ENCODE peak calls at places on chromosomes 4 and X, in ten cellular contexts. P, T, O, F, W, E, D, Q, U and K are unnamed samples.

GRCh38 chr4:65893957-65894755 is 223.9 kb upstream of the EPHA5 start:
- DNase-seq in D (no peak), P (no peak), T (peak), O (no peak), F (no peak), W (no peak), E (no peak), U (no peak), Q (no peak), K (no peak)

GRCh38 chr4:3532714-3533336 is 603 bp upstream of the LRPAP1 start:
- DNase-seq in T (no peak), O (no peak), P (no peak), W (no peak), D (no peak), F (no peak), Q (peak), E (peak), U (no peak), K (no peak)

GRCh38 chrX:139203681-139204575 is 326.6 kb upstream of the F9 start:
- DNase-seq in F (no peak), E (peak), Q (no peak), O (no peak), P (no peak), T (no peak), D (no peak), U (no peak), W (no peak), K (no peak)

GRCh38 chr4:137417676-137418075 is 114.6 kb downstream of the PCDH18 start:
- DNase-seq in T (no peak), W (no peak), Q (no peak), F (no peak), O (no peak), D (peak), E (no peak), U (no peak), P (no peak), K (peak)

GRCh38 chr4:165966833-165967232 is 93.8 kb downstream of the TLL1 start:
- DNase-seq in Q (no peak), E (no peak), W (no peak), F (no peak), P (no peak), T (no peak), D (no peak), O (no peak), U (no peak), K (no peak)

GRCh38 chr4:24842356-24842755 is 47.0 kb downstream of the SOD3 start:
- DNase-seq in F (no peak), D (no peak), U (no peak), E (no peak), Q (peak), P (no peak), W (no peak), O (no peak), T (no peak), K (no peak)

GRCh38 chr4:54525602-54526001 is 132.2 kb upstream of the KIT start:
- DNase-seq in Q (no peak), W (peak), U (no peak), D (peak), T (peak), F (no peak), O (no peak), E (no peak), P (no peak), K (no peak)

GRCh38 chr4:86449746-86450145 is 89.9 kb upstream of the MAPK10 start:
- DNase-seq in Q (no peak), O (no peak), U (no peak), T (no peak), W (no peak), F (no peak), E (no peak), D (no peak), P (no peak), K (no peak)

GRCh38 chr4:5338511-5338910 is 287.2 kb downstream of the STK32B start:
- DNase-seq in W (no peak), Q (no peak), P (no peak), E (no peak), T (no peak), D (no peak), F (no peak), O (no peak), U (no peak), K (no peak)

GRCh38 chrX:121854614-121854911 is 807.2 kb downstream of the GLUD2 start:
- DNase-seq in W (no peak), U (no peak), P (no peak), F (no peak), D (no peak), O (no peak), E (no peak), Q (no peak), T (no peak), K (no peak)

GRCh38 chrX:74925210-74926088 is at the start of gene NEXMIF:
- DNase-seq in P (peak), D (no peak), U (peak), F (no peak), Q (peak), O (no peak), W (no peak), E (no peak), T (peak), K (no peak)

GRCh38 chr4:152106113-152106763 is 345.4 kb upstream of the GATB start:
- DNase-seq in O (no peak), W (peak), F (peak), D (peak), E (peak), U (no peak), P (peak), T (peak), Q (peak), K (peak)

GRCh38 chrX:103343105-103343504 is 13.1 kb downstream of the TCEAL7 start:
- DNase-seq in P (no peak), O (no peak), W (no peak), U (peak), T (peak), F (no peak), Q (peak), D (no peak), E (no peak), K (no peak)

GRCh38 chrX:10011991-10012390 is 44.8 kb downstream of the CLDN34 start:
- DNase-seq in E (no peak), F (no peak), T (no peak), U (no peak), P (no peak), W (no peak), Q (no peak), O (no peak), D (no peak), K (no peak)

GRCh38 chr4:56768772-56769171 is 52.7 kb downstream of the SPINK2 start:
- DNase-seq in T (no peak), Q (peak), U (no peak), W (no peak), P (no peak), D (no peak), F (no peak), O (no peak), E (no peak), K (no peak)

GRCh38 chr4:54423066-54423465 is 194.0 kb downstream of the PDGFRA start:
- DNase-seq in E (no peak), Q (no peak), U (no peak), W (no peak), F (no peak), T (no peak), O (no peak), P (no peak), D (no peak), K (no peak)

GRCh38 chrX:114152130-114152529 is 431.8 kb upstream of the HTR2C start:
- DNase-seq in O (no peak), F (no peak), D (peak), Q (no peak), E (no peak), W (no peak), T (peak), U (no peak), P (no peak), K (no peak)

GRCh38 chrX:10519278-10519677 is 101.1 kb downstream of the MID1 start:
- DNase-seq in E (no peak), U (no peak), D (no peak), P (no peak), O (no peak), F (no peak), T (no peak), Q (no peak), W (no peak), K (no peak)

GRCh38 chrX:24694825-24695224 is 1.1 kb downstream of the POLA1 start:
- DNase-seq in Q (no peak), E (no peak), O (no peak), W (no peak), T (peak), F (no peak), D (no peak), P (no peak), U (no peak), K (no peak)

GRCh38 chr4:141131738-141132688 is 1.3 kb downstream of the RNF150 start:
- DNase-seq in O (no peak), T (no peak), U (no peak), P (no peak), F (no peak), W (no peak), D (no peak), E (peak), Q (peak), K (no peak)

GRCh38 chr4:133592106-133592505 is 443.0 kb downstream of the PCDH10 start:
- DNase-seq in U (no peak), O (no peak), F (no peak), Q (no peak), W (no peak), D (no peak), T (no peak), P (no peak), E (no peak), K (no peak)

GRCh38 chrX:123803331-123803983 is 56.4 kb upstream of the XIAP start:
- DNase-seq in E (no peak), F (no peak), T (peak), D (no peak), O (no peak), U (no peak), Q (no peak), P (no peak), W (peak), K (no peak)

GRCh38 chr4:1869530-1870327 is 1.5 kb upstream of the NSD2 start:
- DNase-seq in E (peak), P (no peak), O (no peak), Q (no peak), W (no peak), F (no peak), D (no peak), T (no peak), U (no peak), K (no peak)